ENCODE peak calls at places on chromosomes 6 and 20, in seven cellular contexts. J is COR-L47; U is esophagus muscularis mucosa; C is hepatocyte; K is type B pancreatic cell; R is activated T-helper 1 cell treated with anti-CD3 and anti-CD28 coated beads, Interleukin-12 subunit alpha, Interleukin-12 subunit beta, Interleukin-2, Interleukin-4 antibody, amounts not matched to agents 30 ng/mL and 10 ng/mL and 1 ng/mL, durations not matched to agents 14 hours and 24 hours and 36 hours; F is heart right ventricle. H is an unnamed sample.

GRCh38 chr6:136763716-136764521 is 28.4 kb downstream of the MAP3K5 start:
- DNase-seq in J (no peak), U (no peak), C (no peak), K (no peak), R (no peak), F (no peak), H (no peak)

GRCh38 chr6:5087389-5087788 is 2.2 kb downstream of the PPP1R3G start:
- DNase-seq in J (no peak), U (no peak), C (no peak), K (no peak), R (no peak), F (peak; percentile 37), H (no peak)

GRCh38 chr6:106759112-106759511 is 129.7 kb downstream of the QRSL1 start:
- DNase-seq in J (no peak), U (no peak), C (no peak), K (no peak), R (no peak), F (no peak), H (no peak)

GRCh38 chr6:127855542-127856159 is 45.2 kb downstream of the THEMIS start:
- DNase-seq in J (no peak), U (no peak), C (peak; percentile 46), K (no peak), R (no peak), F (peak; percentile 7), H (no peak)

GRCh38 chr6:37675606-37676005 is 22.1 kb downstream of the MDGA1 start:
- DNase-seq in J (no peak), U (no peak), C (no peak), K (no peak), R (no peak), F (no peak), H (no peak)

GRCh38 chr6:118565317-118565960 is 17.3 kb downstream of the PLN start:
- DNase-seq in J (no peak), U (peak; percentile 12), C (peak; percentile 51), K (no peak), R (no peak), F (no peak), H (no peak)

GRCh38 chr20:50242863-50243609 is 52.4 kb downstream of the CEBPB start:
- DNase-seq in J (peak; percentile 48), U (no peak), C (no peak), K (no peak), R (no peak), F (no peak), H (no peak)

GRCh38 chr6:4582506-4582905 is 193.7 kb upstream of the CDYL start:
- DNase-seq in J (no peak), U (peak; percentile 82), C (no peak), K (no peak), R (no peak), F (no peak), H (no peak)

GRCh38 chr6:170011233-170012142 is 260.1 kb downstream of the ERMARD start:
- DNase-seq in J (no peak), U (no peak), C (no peak), K (no peak), R (no peak), F (peak; percentile 69), H (peak; percentile 63)

GRCh38 chr20:63095718-63096654 is 89.2 kb upstream of the BHLHE23 start:
- DNase-seq in J (no peak), U (no peak), C (no peak), K (peak; percentile 59), R (no peak), F (no peak), H (no peak)

GRCh38 chr20:51767018-51767866 is 948 bp downstream of the ATP9A start:
- DNase-seq in J (peak; percentile 93), U (no peak), C (peak; percentile 95), K (peak; percentile 85), R (peak; percentile 60), F (peak; percentile 49), H (peak; percentile 61)

GRCh38 chr6:86859513-86859912 is 77.8 kb upstream of the HTR1E start:
- DNase-seq in J (no peak), U (no peak), C (no peak), K (no peak), R (no peak), F (no peak), H (no peak)

GRCh38 chr20:48295445-48295903 is 510.2 kb upstream of the SULF2 start:
- DNase-seq in J (no peak), U (no peak), C (peak; percentile 75), K (no peak), R (no peak), F (peak; percentile 33), H (no peak)